ENCODE peak calls at places on chromosomes 11 and 22, in ten cellular contexts. P is NCI-H446; E is endodermal cell; J is activated gamma-delta T cell treated with Interleukin-2 at 50 U/mL for 16 hours; O is GM03348; Z is iPS-NIHi11; Y is AG09319; L is bronchial epithelial cell; B is stromal cell of bone marrow; H is activated naive CD4-positive, alpha-beta T cell treated with anti-CD3 and anti-CD28 coated beads for 36 hours. G is an unnamed sample.
A peak's percentile ranks its signal among the peaks of the same experiment; 100 is the strongest.

GRCh38 chr11:118699508-118700220 is 20.2 kb upstream of the TREH start:
- DNase-seq in O (no peak), P (no peak), Y (no peak), J (peak; percentile 74), E (peak; percentile 59), H (peak; percentile 64), L (no peak), Z (no peak), B (no peak), G (no peak)

GRCh38 chr11:114774599-114775365 is 96.5 kb downstream of the NXPE2 start:
- DNase-seq in O (no peak), Z (peak; percentile 70), J (no peak), E (peak; percentile 94), B (no peak), L (peak; percentile 12), H (peak; percentile 40), Y (no peak), P (peak; percentile 84), G (no peak)

GRCh38 chr22:46774456-46775363 is 12.3 kb downstream of the TBC1D22A start:
- DNase-seq in Y (no peak), L (no peak), O (no peak), B (no peak), P (no peak), Z (no peak), H (peak; percentile 26), J (no peak), E (no peak), G (no peak)

GRCh38 chr11:75475767-75476650 is 43.0 kb upstream of the KLHL35 start:
- DNase-seq in Y (no peak), E (no peak), O (no peak), B (no peak), P (peak; percentile 41), L (peak; percentile 61), Z (no peak), H (peak; percentile 50), J (peak; percentile 15), G (no peak)

GRCh38 chr22:46849101-46849500 is 86.7 kb downstream of the TBC1D22A start:
- DNase-seq in J (no peak), O (no peak), Z (no peak), P (no peak), L (no peak), E (no peak), Y (no peak), H (no peak), B (no peak), G (no peak)

GRCh38 chr11:61700221-61700620 is 20.0 kb downstream of the DAGLA start:
- DNase-seq in B (no peak), Z (peak; percentile 55), Y (no peak), P (no peak), J (no peak), E (peak; percentile 74), H (no peak), O (peak; percentile 67), L (peak; percentile 81), G (no peak)

GRCh38 chr11:111727431-111727830 is 38.8 kb downstream of the PPP2R1B start:
- DNase-seq in J (no peak), E (no peak), P (no peak), L (no peak), O (no peak), Y (no peak), B (no peak), Z (no peak), H (no peak), G (no peak)

GRCh38 chr11:22115470-22116037 is 77.3 kb upstream of the ANO5 start:
- DNase-seq in Y (no peak), L (no peak), Z (no peak), J (no peak), H (no peak), B (no peak), P (no peak), O (no peak), E (no peak), G (no peak)

GRCh38 chr11:128549256-128549944 is 38.0 kb downstream of the ETS1 start:
- DNase-seq in P (no peak), Y (no peak), L (no peak), J (no peak), E (peak; percentile 65), Z (no peak), H (no peak), O (no peak), B (peak; percentile 38), G (peak; percentile 54)

GRCh38 chr22:23233084-23233501 is 52.8 kb downstream of the BCR start:
- DNase-seq in Z (no peak), B (no peak), P (no peak), H (no peak), Y (no peak), J (no peak), L (no peak), E (peak; percentile 78), O (no peak), G (no peak)

GRCh38 chr11:19093976-19094375 is 23.0 kb upstream of the ZDHHC13 start:
- DNase-seq in J (no peak), P (no peak), H (no peak), E (no peak), O (peak; percentile 42), L (peak; percentile 59), B (no peak), Y (no peak), Z (no peak), G (no peak)

GRCh38 chr11:14519692-14520085 is 497 bp downstream of the PSMA1 start:
- DNase-seq in H (peak; percentile 60), O (peak; percentile 33), Z (no peak), L (peak; percentile 65), E (no peak), P (no peak), J (no peak), Y (no peak), B (no peak), G (peak; percentile 17)

GRCh38 chr11:134915881-134916280 is 503.8 kb upstream of the B3GAT1 start:
- DNase-seq in J (no peak), Y (no peak), L (no peak), E (no peak), P (no peak), Z (no peak), H (no peak), B (no peak), O (no peak), G (no peak)

GRCh38 chr11:89021339-89021738 is 44.4 kb downstream of the GRM5 start:
- DNase-seq in O (no peak), Y (no peak), E (no peak), B (no peak), L (no peak), J (no peak), H (no peak), Z (no peak), P (no peak), G (no peak)

GRCh38 chr22:28297504-28297903 is 378.4 kb upstream of the PITPNB start:
- DNase-seq in H (no peak), Z (no peak), L (no peak), B (no peak), O (no peak), J (no peak), E (no peak), Y (no peak), P (no peak), G (no peak)

GRCh38 chr11:64093233-64094039 is 57.7 kb downstream of the FLRT1 start:
- DNase-seq in Z (no peak), H (no peak), O (no peak), B (no peak), J (no peak), E (no peak), Y (no peak), P (no peak), L (no peak), G (no peak)

GRCh38 chr11:94145916-94146315 is 17.3 kb downstream of the PANX1 start:
- DNase-seq in J (no peak), B (no peak), Z (no peak), O (no peak), P (no peak), Y (no peak), E (no peak), L (no peak), H (no peak), G (no peak)

GRCh38 chr11:67996622-67997459 is 7.1 kb downstream of the UNC93B1 start:
- DNase-seq in O (peak; percentile 44), Z (peak; percentile 90), Y (no peak), P (no peak), L (no peak), H (peak; percentile 45), J (no peak), E (peak; percentile 98), B (no peak), G (no peak)

GRCh38 chr22:31952459-31952858 is 8.1 kb downstream of the YWHAH start:
- DNase-seq in J (no peak), B (peak; percentile 82), H (no peak), Y (peak; percentile 39), P (no peak), E (no peak), O (peak; percentile 78), L (peak; percentile 92), Z (no peak), G (peak; percentile 82)

GRCh38 chr11:20111871-20112270 is 48.4 kb downstream of the DBX1 start:
- DNase-seq in B (no peak), L (no peak), O (peak; percentile 31), E (no peak), Y (no peak), J (no peak), Z (no peak), P (no peak), H (no peak), G (no peak)

GRCh38 chr11:45921561-45922424 is 663 bp upstream of the LARGE2 start:
- DNase-seq in L (no peak), H (no peak), B (no peak), E (peak; percentile 97), J (peak; percentile 3), Z (peak; percentile 89), Y (no peak), P (no peak), O (no peak), G (no peak)

GRCh38 chr11:133930767-133931448 is 25.9 kb downstream of the IGSF9B start:
- DNase-seq in B (no peak), O (no peak), Y (no peak), P (no peak), E (peak; percentile 85), L (no peak), Z (peak; percentile 96), H (no peak), J (no peak), G (peak; percentile 65)

GRCh38 chr11:2862950-2863618 is 22.5 kb downstream of the CDKN1C start:
- DNase-seq in H (no peak), P (no peak), B (no peak), Z (peak; percentile 66), E (peak; percentile 85), L (no peak), J (no peak), O (no peak), Y (no peak), G (no peak)

GRCh38 chr11:118051611-118052461 is 25.0 kb upstream of the TMPRSS4 start:
- DNase-seq in L (no peak), H (peak; percentile 84), Z (no peak), Y (no peak), P (no peak), E (no peak), B (no peak), O (no peak), J (peak; percentile 79), G (no peak)